ENCODE peak calls at places on chromosomes 11 and 22, in seven cellular contexts. G, O, M, W, F, Q and R are unnamed samples. For H3K36me3, the result is how much of the 10 kb centered on the place peaks cover.

GRCh38 chr22:34800265-34800664 is 265.7 kb upstream of the ISX start:
- DNase-seq in G (no peak), O (no peak), M (no peak), W (no peak), F (no peak), Q (no peak), R (no peak)

GRCh38 chr22:24289138-24289537 is 18.5 kb downstream of the SPECC1L start:
- DNase-seq in G (no peak), O (peak), M (no peak), W (no peak), F (no peak), Q (no peak), R (no peak)

GRCh38 chr11:83818349-83818748 is 532.2 kb upstream of the CCDC90B start:
- DNase-seq in G (no peak), O (peak), M (no peak), W (no peak), F (no peak), Q (no peak), R (no peak)

GRCh38 chr11:1830500-1831223 is 4.1 kb upstream of the SYT8 start:
- DNase-seq in G (no peak), O (no peak), M (no peak), W (peak), F (no peak), Q (peak), R (peak)

GRCh38 chr11:2561283-2562180 is 116.7 kb downstream of the KCNQ1 start:
- DNase-seq in G (no peak), O (no peak), M (no peak), W (no peak), F (no peak), Q (peak), R (peak)

GRCh38 chr11:17600316-17601205 is 53.5 kb downstream of the OTOG start:
- DNase-seq in G (no peak), O (no peak), M (no peak), W (peak), F (peak), Q (no peak), R (no peak)

GRCh38 chr22:36362819-36363377 is 24.9 kb downstream of the MYH9 start:
- DNase-seq in G (no peak), O (peak), M (no peak), W (no peak), F (no peak), Q (no peak), R (no peak)

GRCh38 chr11:77592727-77593126 is 3.0 kb downstream of the AQP11 start:
- DNase-seq in G (no peak), O (no peak), M (no peak), W (no peak), F (no peak), Q (no peak), R (no peak)

GRCh38 chr22:20571531-20572007 is 64.2 kb downstream of the MED15 start:
- DNase-seq in G (no peak), O (peak), M (no peak), W (peak), F (no peak), Q (no peak), R (no peak)

GRCh38 chr22:50738649-50739227 is 734 bp downstream of the ACR start:
- DNase-seq in G (no peak), O (no peak), M (no peak), W (no peak), F (no peak), Q (peak), R (peak)

GRCh38 chr11:130209944-130210854 is 50.6 kb downstream of the ST14 start:
- DNase-seq in G (no peak), O (no peak), M (no peak), W (peak), F (peak), Q (peak), R (no peak)

GRCh38 chr11:79439893-79440450 is 858 bp downstream of the TENM4 start:
- DNase-seq in G (no peak), O (no peak), M (no peak), W (peak), F (peak), Q (no peak), R (no peak)

DNA sequence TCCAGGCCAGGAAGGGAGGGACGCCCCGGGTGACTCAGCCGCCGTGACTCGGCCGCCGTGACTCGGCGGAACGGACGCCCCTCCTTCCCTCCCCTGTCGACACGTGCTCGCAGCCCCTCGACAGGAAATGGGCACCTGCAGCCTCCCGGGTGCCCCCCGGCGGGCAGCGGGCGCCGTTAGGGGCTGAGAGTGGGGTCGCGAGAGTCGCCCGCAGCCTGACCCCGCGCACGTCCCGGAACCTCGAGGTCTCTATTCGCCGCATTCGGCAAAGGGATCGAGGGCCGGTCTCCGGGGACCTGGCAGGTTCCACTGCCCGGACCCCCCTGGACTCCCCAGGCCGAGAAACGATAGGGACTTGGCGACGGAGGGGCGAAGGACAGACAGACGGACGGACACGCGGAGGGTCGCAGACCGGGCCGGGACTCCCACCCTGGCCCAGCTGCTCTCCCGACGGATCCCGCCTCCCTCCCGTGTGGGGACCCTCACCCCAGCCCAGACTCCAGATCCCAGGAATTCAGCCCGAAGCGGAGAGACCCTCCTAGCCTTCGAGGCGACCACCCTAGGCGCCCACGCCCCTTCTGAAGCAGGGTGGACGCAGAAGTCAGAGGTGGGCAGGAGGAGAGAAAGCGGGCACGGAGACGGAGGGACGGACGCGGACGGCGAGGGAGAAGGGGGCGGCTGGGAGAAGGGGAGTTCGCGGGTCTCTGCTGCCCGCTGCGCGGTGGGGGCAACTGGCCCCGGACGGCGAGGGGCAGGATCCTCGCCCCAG is 648 bp downstream of the FOSL1 start:
- DNase-seq in G (no peak), O (peak), M (no peak), W (peak), F (no peak), Q (peak), R (peak)
- H3K27ac ChIP-seq in G (peak), O (peak), M (peak), W (peak), F (no peak), Q (peak), R (peak)

GRCh38 chr22:46148885-46149492 is 1.3 kb upstream of the PPARA start:
- DNase-seq in G (no peak), O (no peak), M (no peak), W (peak), F (no peak), Q (no peak), R (no peak)
- H3K36me3 ChIP-seq in G (under half), O (under half), M (under half), W (under half), F (under half), Q (under half), R (under half)

DNA sequence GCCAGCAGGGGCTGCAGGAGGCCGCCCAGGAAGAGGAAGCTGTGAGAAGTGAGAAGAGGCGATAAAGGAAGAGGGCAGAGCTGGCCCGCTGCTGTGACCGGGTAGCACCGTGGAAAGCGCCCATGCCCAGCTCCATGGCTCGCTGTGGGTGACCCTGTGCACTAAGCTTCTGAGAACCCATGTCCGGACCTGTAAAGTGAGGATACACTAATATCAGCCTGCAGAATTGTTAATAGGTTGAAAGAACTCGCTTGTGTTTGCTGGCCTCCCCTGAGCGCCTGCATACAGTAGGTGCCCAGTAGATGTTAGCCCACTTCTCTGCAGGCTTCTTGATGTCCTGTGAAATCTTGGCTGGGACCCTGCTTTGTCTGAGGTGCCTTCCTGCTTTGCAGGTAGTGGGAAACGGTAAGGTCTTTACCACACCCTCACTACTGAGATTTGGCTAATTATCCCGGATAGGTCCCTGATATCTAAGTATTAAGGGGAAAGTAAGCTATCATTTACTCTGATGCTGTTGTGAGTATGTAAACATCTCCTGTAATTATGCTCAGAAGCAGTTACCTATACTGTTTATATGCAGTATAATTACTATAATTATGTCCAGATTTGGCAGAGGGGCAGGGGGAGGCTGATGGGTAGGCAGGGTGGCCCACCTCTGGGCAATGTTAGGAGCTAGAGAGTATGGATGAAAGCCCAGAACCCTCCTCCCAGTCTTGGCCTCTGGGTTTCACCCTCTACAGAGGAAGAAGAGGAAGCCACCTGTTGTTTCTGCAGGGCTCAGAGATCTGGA is 1.2 kb upstream of the ARRB1 start:
- DNase-seq in G (no peak), O (peak), M (no peak), W (no peak), F (no peak), Q (no peak), R (no peak)
- H3K4me3 ChIP-seq in G (peak), O (peak), M (peak), W (peak), F (peak), Q (peak), R (peak)

GRCh38 chr22:46560696-46561295 is 23.4 kb upstream of the CELSR1 start:
- DNase-seq in G (no peak), O (no peak), M (no peak), W (no peak), F (no peak), Q (peak), R (peak)
- H3K27ac ChIP-seq in G (no peak), O (no peak), M (no peak), W (no peak), F (no peak), Q (no peak), R (no peak)

GRCh38 chr11:126195119-126195518 is 16.3 kb downstream of the RPUSD4 start:
- DNase-seq in G (no peak), O (no peak), M (no peak), W (no peak), F (no peak), Q (no peak), R (no peak)

GRCh38 chr11:126194121-126194543 is 17.3 kb downstream of the RPUSD4 start:
- DNase-seq in G (no peak), O (peak), M (no peak), W (peak), F (peak), Q (no peak), R (no peak)

GRCh38 chr11:126191379-126192073 is 19.9 kb downstream of the RPUSD4 start:
- DNase-seq in G (no peak), O (no peak), M (no peak), W (no peak), F (no peak), Q (no peak), R (no peak)

GRCh38 chr11:126192386-126192785 is 19.1 kb downstream of the RPUSD4 start:
- DNase-seq in G (no peak), O (no peak), M (no peak), W (no peak), F (no peak), Q (no peak), R (no peak)

DNA sequence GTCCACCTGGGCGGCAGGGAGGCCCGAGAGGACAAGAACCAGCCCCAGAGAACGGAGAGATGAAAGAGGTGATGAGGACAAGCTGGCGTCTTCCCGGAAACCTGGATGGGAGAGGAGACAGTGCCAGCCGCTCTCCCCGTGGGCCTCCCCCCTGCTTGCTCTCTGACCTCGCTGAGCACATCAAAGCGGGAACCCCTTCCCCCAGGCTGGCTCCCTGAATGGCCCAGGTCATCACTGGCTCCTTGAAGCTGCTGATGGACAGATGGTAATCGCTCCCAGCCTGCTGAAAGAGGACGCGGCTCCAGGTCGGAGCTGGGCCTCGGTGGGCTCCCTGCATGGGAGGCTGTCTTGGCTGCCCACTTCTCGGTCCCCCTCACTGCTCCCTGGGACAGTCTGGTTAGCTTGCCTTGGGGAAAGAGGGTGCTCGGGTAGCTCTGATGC is 18.4 kb downstream of the RPUSD4 start:
- DNase-seq in G (no peak), O (no peak), M (no peak), W (no peak), F (no peak), Q (no peak), R (no peak)
- H3K36me3 ChIP-seq in G (under half), O (under half), M (under half), W (under half), F (under half), Q (under half), R (half or more)

GRCh38 chr11:62921201-62921572 is at the start of gene CHRM1:
- DNase-seq in G (no peak), O (no peak), M (no peak), W (peak), F (no peak), Q (no peak), R (no peak)
- H3K4me3 ChIP-seq in G (no peak), O (no peak), M (no peak), W (peak), F (no peak), Q (no peak), R (peak)

DNA sequence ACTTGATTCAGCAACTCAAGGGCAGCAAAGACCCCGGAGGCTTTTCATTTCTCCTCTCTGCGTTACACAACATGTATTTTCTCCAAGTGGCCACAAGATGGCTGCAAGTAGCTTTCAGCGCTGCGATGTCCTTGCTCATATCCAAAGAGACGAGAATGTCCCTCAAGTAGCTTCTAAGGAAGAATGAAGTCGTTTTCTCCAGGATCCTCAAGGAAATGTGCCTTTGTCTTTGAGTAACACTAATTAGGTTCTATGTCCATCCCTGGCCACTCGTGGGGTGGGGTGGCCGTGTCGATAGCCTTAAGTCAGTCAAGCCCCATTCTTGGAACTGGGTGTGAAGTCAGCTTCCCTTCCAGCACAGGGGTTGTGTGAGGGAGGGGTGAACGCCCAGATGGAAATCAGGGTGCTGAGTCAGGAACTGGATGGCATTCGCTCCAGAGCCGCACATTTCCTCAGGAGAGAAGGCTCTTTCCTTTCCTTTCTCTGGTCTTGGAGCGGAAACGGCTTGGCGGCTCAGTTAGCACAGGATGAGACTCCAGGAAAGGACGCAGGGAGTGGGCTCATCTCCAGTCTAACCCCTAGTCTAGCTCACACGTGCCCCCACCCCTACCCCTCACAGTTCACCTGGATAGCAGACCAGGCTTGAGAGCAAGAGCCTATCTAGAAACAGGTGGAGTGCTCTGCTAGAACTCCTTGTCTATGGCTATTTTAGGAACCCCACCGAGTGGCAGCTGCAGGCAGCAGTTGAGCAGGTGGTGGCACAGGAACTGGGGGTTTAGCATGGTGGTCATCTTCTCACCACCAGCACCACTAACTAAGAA is 44.3 kb downstream of the NNMT start:
- DNase-seq in G (no peak), O (peak), M (no peak), W (peak), F (peak), Q (peak), R (no peak)
- H3K27ac ChIP-seq in G (no peak), O (peak), M (peak), W (no peak), F (peak), Q (no peak), R (peak)

GRCh38 chr11:117831661-117832415 is 7.3 kb upstream of the FXYD2 start:
- DNase-seq in G (no peak), O (no peak), M (no peak), W (no peak), F (peak), Q (no peak), R (no peak)
- H3K36me3 ChIP-seq in G (under half), O (under half), M (under half), W (under half), F (under half), Q (under half), R (under half)

GRCh38 chr11:824292-824880 is 3.3 kb upstream of the CRACR2B start:
- DNase-seq in G (no peak), O (no peak), M (no peak), W (peak), F (no peak), Q (no peak), R (no peak)

GRCh38 chr11:824942-825341 is 2.8 kb upstream of the CRACR2B start:
- DNase-seq in G (no peak), O (no peak), M (no peak), W (no peak), F (no peak), Q (no peak), R (no peak)

GRCh38 chr11:825366-826231 is 2.1 kb upstream of the CRACR2B start:
- DNase-seq in G (no peak), O (no peak), M (no peak), W (peak), F (no peak), Q (no peak), R (no peak)

GRCh38 chr11:821513-822371 is 3.0 kb downstream of the PNPLA2 start:
- DNase-seq in G (no peak), O (no peak), M (no peak), W (no peak), F (no peak), Q (no peak), R (no peak)

DNA sequence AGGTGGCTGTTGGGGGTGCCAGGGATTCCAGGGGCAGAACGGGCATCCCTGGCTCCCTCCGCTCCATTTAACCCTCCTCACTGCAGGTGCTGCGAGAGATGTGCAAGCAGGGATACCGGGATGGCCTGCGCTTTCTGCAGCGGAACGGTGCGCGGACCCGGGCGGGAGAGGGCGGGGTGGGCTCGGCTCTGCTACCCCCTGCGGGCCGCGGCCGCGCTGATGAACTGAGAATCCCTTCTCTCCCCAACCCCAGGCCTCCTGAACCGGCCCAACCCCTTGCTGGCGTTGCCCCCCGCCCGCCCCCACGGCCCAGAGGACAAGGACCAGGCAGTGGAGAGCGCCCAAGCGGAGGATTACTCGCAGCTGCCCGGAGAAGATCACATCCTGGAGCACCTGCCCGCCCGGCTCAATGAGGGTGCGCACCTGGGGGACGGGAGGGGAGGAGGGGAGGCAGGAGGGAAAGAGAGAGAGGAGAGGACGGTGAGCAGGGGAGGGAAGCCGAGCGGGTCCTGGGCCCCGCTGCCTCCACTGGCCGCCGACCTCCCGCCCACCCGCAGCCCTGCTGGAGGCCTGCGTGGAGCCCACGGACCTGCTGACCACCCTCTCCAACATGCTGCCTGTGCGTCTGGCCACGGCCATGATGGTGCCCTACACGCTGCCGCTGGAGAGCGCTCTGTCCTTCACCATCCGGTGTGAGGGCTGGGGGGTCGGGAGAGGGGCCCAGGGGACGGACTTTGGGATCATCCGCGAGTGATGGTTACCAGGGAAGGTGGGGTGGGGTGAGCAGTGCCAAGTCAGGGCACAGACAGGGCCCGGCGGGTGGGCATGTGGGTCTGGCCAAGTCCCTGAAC is 4.1 kb upstream of the CRACR2B start:
- DNase-seq in G (no peak), O (no peak), M (no peak), W (no peak), F (no peak), Q (no peak), R (no peak)
- H3K4me3 ChIP-seq in G (no peak), O (no peak), M (no peak), W (no peak), F (no peak), Q (no peak), R (no peak)